ENCODE peak calls at places on chromosomes 2 and 18, in seven cellular contexts. One of them, this sample, is unnamed.

GRCh38 chr2:44430340-44430739 is 68.6 kb downstream of the CAMKMT start:
- DNase-seq in neuronal stem cell: peak
- DNase-seq in H1: no peak
- DNase-seq in H9: peak
- DNase-seq in mesenchymal stem cell: no peak
- DNase-seq in trophoblast cell: no peak
- DNase-seq in IMR-90: no peak
- DNase-seq in this sample: peak

GRCh38 chr2:226902041-226902972 is 66.5 kb downstream of the RHBDD1 start:
- DNase-seq in IMR-90: no peak
- DNase-seq in trophoblast cell: no peak
- DNase-seq in mesenchymal stem cell: no peak
- DNase-seq in neuronal stem cell: no peak
- DNase-seq in H9: no peak
- DNase-seq in H1: no peak
- DNase-seq in this sample: no peak

GRCh38 chr2:226483143-226483542 is 316.5 kb downstream of the IRS1 start:
- DNase-seq in H1: no peak
- DNase-seq in H9: no peak
- DNase-seq in mesenchymal stem cell: no peak
- DNase-seq in trophoblast cell: no peak
- DNase-seq in neuronal stem cell: peak
- DNase-seq in IMR-90: no peak
- DNase-seq in this sample: peak

GRCh38 chr2:95036491-95037289 is 11.2 kb downstream of the MAL start:
- DNase-seq in neuronal stem cell: no peak
- DNase-seq in IMR-90: no peak
- DNase-seq in H1: no peak
- DNase-seq in trophoblast cell: no peak
- DNase-seq in mesenchymal stem cell: no peak
- DNase-seq in H9: no peak
- DNase-seq in this sample: no peak

GRCh38 chr18:21191596-21192307 is 50.3 kb upstream of the GREB1L start:
- DNase-seq in mesenchymal stem cell: peak
- DNase-seq in H1: peak
- DNase-seq in H9: peak
- DNase-seq in trophoblast cell: peak
- DNase-seq in neuronal stem cell: no peak
- DNase-seq in IMR-90: peak
- DNase-seq in this sample: peak

GRCh38 chr18:63578357-63578958 is 8.7 kb upstream of the SERPINB13 start:
- DNase-seq in H9: peak
- DNase-seq in IMR-90: peak
- DNase-seq in H1: peak
- DNase-seq in trophoblast cell: no peak
- DNase-seq in neuronal stem cell: peak
- DNase-seq in mesenchymal stem cell: peak
- DNase-seq in this sample: peak

GRCh38 chr2:17757321-17757720 is 3.4 kb downstream of the GEN1 start:
- DNase-seq in neuronal stem cell: no peak
- DNase-seq in H9: no peak
- DNase-seq in H1: no peak
- DNase-seq in IMR-90: peak
- DNase-seq in trophoblast cell: peak
- DNase-seq in mesenchymal stem cell: peak
- DNase-seq in this sample: no peak

GRCh38 chr2:231701456-231702373 is 6.6 kb upstream of the PTMA start:
- DNase-seq in neuronal stem cell: no peak
- DNase-seq in IMR-90: peak
- DNase-seq in H1: no peak
- DNase-seq in trophoblast cell: peak
- DNase-seq in mesenchymal stem cell: peak
- DNase-seq in H9: no peak
- DNase-seq in this sample: no peak

GRCh38 chr2:200864206-200864976 is at the start of gene CLK1:
- DNase-seq in IMR-90: peak
- DNase-seq in neuronal stem cell: peak
- DNase-seq in H9: peak
- DNase-seq in H1: peak
- DNase-seq in trophoblast cell: peak
- DNase-seq in mesenchymal stem cell: peak
- DNase-seq in this sample: peak

GRCh38 chr18:78709271-78709809 is 270.3 kb upstream of the SALL3 start:
- DNase-seq in neuronal stem cell: no peak
- DNase-seq in H9: no peak
- DNase-seq in trophoblast cell: no peak
- DNase-seq in IMR-90: no peak
- DNase-seq in H1: no peak
- DNase-seq in mesenchymal stem cell: no peak
- DNase-seq in this sample: no peak

GRCh38 chr2:10019174-10019971 is 24.0 kb upstream of the KLF11 start:
- DNase-seq in neuronal stem cell: no peak
- DNase-seq in mesenchymal stem cell: peak
- DNase-seq in H1: no peak
- DNase-seq in trophoblast cell: peak
- DNase-seq in H9: no peak
- DNase-seq in IMR-90: peak
- DNase-seq in this sample: no peak

GRCh38 chr2:149739880-149740265 is 152.3 kb upstream of the MMADHC start:
- DNase-seq in H1: no peak
- DNase-seq in mesenchymal stem cell: no peak
- DNase-seq in neuronal stem cell: no peak
- DNase-seq in H9: no peak
- DNase-seq in IMR-90: no peak
- DNase-seq in trophoblast cell: no peak
- DNase-seq in this sample: no peak

GRCh38 chr2:202508686-202509085 is 126.1 kb upstream of the FAM117B start:
- DNase-seq in H1: no peak
- DNase-seq in trophoblast cell: no peak
- DNase-seq in mesenchymal stem cell: no peak
- DNase-seq in H9: no peak
- DNase-seq in neuronal stem cell: no peak
- DNase-seq in IMR-90: peak
- DNase-seq in this sample: no peak

GRCh38 chr2:128169094-128169493 is 78.1 kb downstream of the UGGT1 start:
- DNase-seq in trophoblast cell: no peak
- DNase-seq in neuronal stem cell: no peak
- DNase-seq in H9: no peak
- DNase-seq in mesenchymal stem cell: no peak
- DNase-seq in H1: no peak
- DNase-seq in IMR-90: no peak
- DNase-seq in this sample: no peak

GRCh38 chr2:45796500-45796899 is 145.0 kb downstream of the PRKCE start:
- DNase-seq in mesenchymal stem cell: no peak
- DNase-seq in H1: no peak
- DNase-seq in neuronal stem cell: no peak
- DNase-seq in trophoblast cell: no peak
- DNase-seq in IMR-90: no peak
- DNase-seq in H9: no peak
- DNase-seq in this sample: no peak

GRCh38 chr2:240820607-240821428 is 799 bp upstream of the KIF1A start:
- DNase-seq in trophoblast cell: no peak
- DNase-seq in neuronal stem cell: peak
- DNase-seq in H1: peak
- DNase-seq in mesenchymal stem cell: no peak
- DNase-seq in IMR-90: no peak
- DNase-seq in H9: peak
- DNase-seq in this sample: peak

GRCh38 chr2:103792039-103792438 is 1030.2 kb downstream of the TMEM182 start:
- DNase-seq in IMR-90: no peak
- DNase-seq in H1: peak
- DNase-seq in H9: peak
- DNase-seq in neuronal stem cell: no peak
- DNase-seq in trophoblast cell: no peak
- DNase-seq in mesenchymal stem cell: no peak
- DNase-seq in this sample: peak

GRCh38 chr2:178477443-178478099 is 829 bp downstream of the FKBP7 start:
- DNase-seq in trophoblast cell: no peak
- DNase-seq in neuronal stem cell: no peak
- DNase-seq in IMR-90: no peak
- DNase-seq in mesenchymal stem cell: peak
- DNase-seq in H1: no peak
- DNase-seq in H9: no peak
- DNase-seq in this sample: no peak

GRCh38 chr2:37570773-37571570 is 100.5 kb downstream of the CDC42EP3 start:
- DNase-seq in H1: no peak
- DNase-seq in mesenchymal stem cell: peak
- DNase-seq in IMR-90: peak
- DNase-seq in trophoblast cell: peak
- DNase-seq in H9: no peak
- DNase-seq in neuronal stem cell: no peak
- DNase-seq in this sample: no peak

GRCh38 chr18:10202947-10203346 is 251.5 kb upstream of the APCDD1 start:
- DNase-seq in H9: no peak
- DNase-seq in mesenchymal stem cell: peak
- DNase-seq in neuronal stem cell: peak
- DNase-seq in H1: no peak
- DNase-seq in trophoblast cell: no peak
- DNase-seq in IMR-90: no peak
- DNase-seq in this sample: peak

GRCh38 chr2:18830962-18831361 is 241.6 kb upstream of the NT5C1B start:
- DNase-seq in neuronal stem cell: no peak
- DNase-seq in mesenchymal stem cell: no peak
- DNase-seq in IMR-90: no peak
- DNase-seq in H1: no peak
- DNase-seq in H9: no peak
- DNase-seq in trophoblast cell: peak
- DNase-seq in this sample: peak

GRCh38 chr2:105928563-105928962 is 183.9 kb downstream of the NCK2 start:
- DNase-seq in IMR-90: no peak
- DNase-seq in trophoblast cell: no peak
- DNase-seq in neuronal stem cell: no peak
- DNase-seq in H1: no peak
- DNase-seq in H9: no peak
- DNase-seq in mesenchymal stem cell: no peak
- DNase-seq in this sample: no peak

GRCh38 chr2:144453039-144453336 is 66.9 kb downstream of the ZEB2 start:
- DNase-seq in trophoblast cell: no peak
- DNase-seq in IMR-90: peak
- DNase-seq in H1: no peak
- DNase-seq in neuronal stem cell: no peak
- DNase-seq in H9: no peak
- DNase-seq in mesenchymal stem cell: peak
- DNase-seq in this sample: peak

GRCh38 chr2:144801766-144802165 is 281.8 kb upstream of the ZEB2 start:
- DNase-seq in neuronal stem cell: no peak
- DNase-seq in H1: no peak
- DNase-seq in H9: no peak
- DNase-seq in mesenchymal stem cell: peak
- DNase-seq in trophoblast cell: no peak
- DNase-seq in IMR-90: peak
- DNase-seq in this sample: peak

GRCh38 chr18:45910405-45911023 is 56.6 kb downstream of the EPG5 start:
- DNase-seq in IMR-90: peak
- DNase-seq in H1: peak
- DNase-seq in neuronal stem cell: peak
- DNase-seq in trophoblast cell: peak
- DNase-seq in mesenchymal stem cell: peak
- DNase-seq in H9: peak
- DNase-seq in this sample: peak

GRCh38 chr2:232385660-232386489 is 7.3 kb downstream of the ALPP start:
- DNase-seq in H1: no peak
- DNase-seq in trophoblast cell: peak
- DNase-seq in mesenchymal stem cell: peak
- DNase-seq in IMR-90: peak
- DNase-seq in neuronal stem cell: no peak
- DNase-seq in H9: no peak
- DNase-seq in this sample: peak

GRCh38 chr18:8800876-8801262 is 95.5 kb downstream of the MTCL1 start:
- DNase-seq in IMR-90: no peak
- DNase-seq in H1: no peak
- DNase-seq in neuronal stem cell: no peak
- DNase-seq in mesenchymal stem cell: no peak
- DNase-seq in trophoblast cell: no peak
- DNase-seq in H9: no peak
- DNase-seq in this sample: no peak

GRCh38 chr2:43887176-43887575 is 48.4 kb downstream of the ABCG8 start:
- DNase-seq in H1: no peak
- DNase-seq in mesenchymal stem cell: no peak
- DNase-seq in trophoblast cell: no peak
- DNase-seq in H9: no peak
- DNase-seq in IMR-90: no peak
- DNase-seq in neuronal stem cell: no peak
- DNase-seq in this sample: no peak

GRCh38 chr18:34159691-34160185 is 65.0 kb downstream of the NOL4 start:
- DNase-seq in neuronal stem cell: no peak
- DNase-seq in trophoblast cell: no peak
- DNase-seq in mesenchymal stem cell: no peak
- DNase-seq in H9: no peak
- DNase-seq in IMR-90: no peak
- DNase-seq in H1: no peak
- DNase-seq in this sample: peak

GRCh38 chr18:34153711-34154110 is 71.0 kb downstream of the NOL4 start:
- DNase-seq in H9: no peak
- DNase-seq in trophoblast cell: no peak
- DNase-seq in neuronal stem cell: no peak
- DNase-seq in H1: no peak
- DNase-seq in mesenchymal stem cell: peak
- DNase-seq in IMR-90: peak
- DNase-seq in this sample: no peak

GRCh38 chr18:34158881-34159690 is 65.6 kb downstream of the NOL4 start:
- DNase-seq in trophoblast cell: no peak
- DNase-seq in H9: peak
- DNase-seq in H1: peak
- DNase-seq in IMR-90: peak
- DNase-seq in mesenchymal stem cell: peak
- DNase-seq in neuronal stem cell: peak
- DNase-seq in this sample: peak
- H3K9ac ChIP-seq in trophoblast cell: no peak
- H3K9ac ChIP-seq in H9: no peak
- H3K9ac ChIP-seq in H1: peak
- H3K9ac ChIP-seq in IMR-90: no peak
- H3K9ac ChIP-seq in mesenchymal stem cell: peak
- H3K9ac ChIP-seq in neuronal stem cell: peak
- H3K9ac ChIP-seq in this sample: peak

GRCh38 chr2:160321025-160321424 is 121.0 kb upstream of the ITGB6 start:
- DNase-seq in H1: no peak
- DNase-seq in trophoblast cell: no peak
- DNase-seq in H9: no peak
- DNase-seq in mesenchymal stem cell: no peak
- DNase-seq in neuronal stem cell: no peak
- DNase-seq in IMR-90: no peak
- DNase-seq in this sample: no peak
- H4K8ac ChIP-seq in H1: no peak
- H4K8ac ChIP-seq in trophoblast cell: no peak
- H4K8ac ChIP-seq in H9: no peak
- H4K8ac ChIP-seq in mesenchymal stem cell: no peak
- H4K8ac ChIP-seq in neuronal stem cell: no peak
- H4K8ac ChIP-seq in IMR-90: no peak
- H4K8ac ChIP-seq in this sample: no peak

GRCh38 chr2:3266727-3267548 is 110.7 kb downstream of the EIPR1 start:
- DNase-seq in mesenchymal stem cell: no peak
- DNase-seq in IMR-90: no peak
- DNase-seq in H9: no peak
- DNase-seq in trophoblast cell: no peak
- DNase-seq in neuronal stem cell: no peak
- DNase-seq in H1: peak
- DNase-seq in this sample: no peak
- H3K9ac ChIP-seq in mesenchymal stem cell: no peak
- H3K9ac ChIP-seq in IMR-90: no peak
- H3K9ac ChIP-seq in H9: no peak
- H3K9ac ChIP-seq in trophoblast cell: no peak
- H3K9ac ChIP-seq in neuronal stem cell: peak
- H3K9ac ChIP-seq in H1: no peak
- H3K9ac ChIP-seq in this sample: no peak

GRCh38 chr2:155695505-155695904 is 637.0 kb downstream of the NR4A2 start:
- DNase-seq in IMR-90: no peak
- DNase-seq in H9: no peak
- DNase-seq in trophoblast cell: no peak
- DNase-seq in mesenchymal stem cell: no peak
- DNase-seq in neuronal stem cell: no peak
- DNase-seq in H1: no peak
- DNase-seq in this sample: no peak
- H4K8ac ChIP-seq in IMR-90: no peak
- H4K8ac ChIP-seq in H9: no peak
- H4K8ac ChIP-seq in trophoblast cell: no peak
- H4K8ac ChIP-seq in mesenchymal stem cell: no peak
- H4K8ac ChIP-seq in neuronal stem cell: no peak
- H4K8ac ChIP-seq in H1: no peak
- H4K8ac ChIP-seq in this sample: no peak